ENCODE peak calls at places on chromosome 21, in eight cellular contexts. X is body of pancreas, J is RWPE1, Z is GM20000, P is cardiac fibroblast, S is BE2C, D is LNCaP clone FGC, T is heart left ventricle. N is an unnamed sample.
A peak's percentile ranks its signal among the peaks of the same experiment; 100 is the strongest.

GRCh38 chr21:42583992-42584641 is 69.3 kb upstream of the PDE9A start:
- DNase-seq in X (no peak), J (no peak), Z (no peak), P (no peak), S (no peak), D (no peak), T (no peak), N (no peak)

GRCh38 chr21:41364308-41364707 is 2.5 kb downstream of the MX2 start:
- DNase-seq in X (no peak), J (no peak), Z (no peak), P (no peak), S (no peak), D (no peak), T (no peak), N (no peak)

GRCh38 chr21:46116189-46116845 is 18.4 kb downstream of the COL6A2 start:
- DNase-seq in X (no peak), J (no peak), Z (no peak), P (no peak), S (peak; percentile 11), D (no peak), T (peak; percentile 12), N (peak; percentile 9)

GRCh38 chr21:32137266-32137665 is 141.6 kb downstream of the MIS18A start:
- DNase-seq in X (no peak), J (no peak), Z (no peak), P (no peak), S (no peak), D (no peak), T (no peak), N (no peak)

GRCh38 chr21:17779486-17779885 is 39.7 kb downstream of the C21orf91 start:
- DNase-seq in X (no peak), J (no peak), Z (no peak), P (no peak), S (no peak), D (no peak), T (no peak), N (no peak)

GRCh38 chr21:17988038-17988437 is 168.9 kb upstream of the C21orf91 start:
- DNase-seq in X (no peak), J (no peak), Z (no peak), P (no peak), S (no peak), D (no peak), T (no peak), N (no peak)

GRCh38 chr21:45187646-45188045 is 100.0 kb downstream of the POFUT2 start:
- DNase-seq in X (no peak), J (no peak), Z (no peak), P (peak; percentile 11), S (no peak), D (no peak), T (no peak), N (no peak)

GRCh38 chr21:43598416-43599120 is 60.7 kb downstream of the HSF2BP start:
- DNase-seq in X (no peak), J (no peak), Z (no peak), P (peak; percentile 81), S (no peak), D (no peak), T (no peak), N (no peak)

GRCh38 chr21:45555251-45555556 is 13.0 kb upstream of the SLC19A1 start:
- DNase-seq in X (no peak), J (peak; percentile 16), Z (no peak), P (peak; percentile 58), S (no peak), D (no peak), T (no peak), N (no peak)

GRCh38 chr21:43367296-43367695 is 59.6 kb downstream of the SIK1 start:
- DNase-seq in X (no peak), J (no peak), Z (no peak), P (no peak), S (peak; percentile 50), D (no peak), T (no peak), N (no peak)

GRCh38 chr21:17550671-17551308 is 37.9 kb downstream of the CXADR start:
- DNase-seq in X (no peak), J (no peak), Z (no peak), P (no peak), S (no peak), D (no peak), T (no peak), N (no peak)

GRCh38 chr21:15439726-15440125 is 290.1 kb upstream of the USP25 start:
- DNase-seq in X (no peak), J (no peak), Z (no peak), P (no peak), S (no peak), D (no peak), T (no peak), N (no peak)

GRCh38 chr21:42970946-42971653 is 3.3 kb upstream of the PKNOX1 start:
- DNase-seq in X (no peak), J (no peak), Z (no peak), P (no peak), S (no peak), D (no peak), T (no peak), N (no peak)

GRCh38 chr21:36863260-36863659 is 103.2 kb downstream of the HLCS start:
- DNase-seq in X (no peak), J (no peak), Z (no peak), P (no peak), S (no peak), D (no peak), T (no peak), N (no peak)

GRCh38 chr21:45942011-45942546 is 39.5 kb upstream of the COL6A1 start:
- DNase-seq in X (no peak), J (no peak), Z (no peak), P (no peak), S (no peak), D (no peak), T (no peak), N (no peak)

GRCh38 chr21:44846485-44847260 is 26.8 kb downstream of the PTTG1IP start:
- DNase-seq in X (peak; percentile 37), J (peak; percentile 33), Z (peak; percentile 58), P (peak; percentile 56), S (no peak), D (no peak), T (peak; percentile 51), N (no peak)

GRCh38 chr21:7917729-7918128 is 2603.7 kb upstream of the TPTE start:
- DNase-seq in X (no peak), J (no peak), Z (no peak), P (no peak), S (no peak), D (no peak), T (no peak), N (no peak)

DNA sequence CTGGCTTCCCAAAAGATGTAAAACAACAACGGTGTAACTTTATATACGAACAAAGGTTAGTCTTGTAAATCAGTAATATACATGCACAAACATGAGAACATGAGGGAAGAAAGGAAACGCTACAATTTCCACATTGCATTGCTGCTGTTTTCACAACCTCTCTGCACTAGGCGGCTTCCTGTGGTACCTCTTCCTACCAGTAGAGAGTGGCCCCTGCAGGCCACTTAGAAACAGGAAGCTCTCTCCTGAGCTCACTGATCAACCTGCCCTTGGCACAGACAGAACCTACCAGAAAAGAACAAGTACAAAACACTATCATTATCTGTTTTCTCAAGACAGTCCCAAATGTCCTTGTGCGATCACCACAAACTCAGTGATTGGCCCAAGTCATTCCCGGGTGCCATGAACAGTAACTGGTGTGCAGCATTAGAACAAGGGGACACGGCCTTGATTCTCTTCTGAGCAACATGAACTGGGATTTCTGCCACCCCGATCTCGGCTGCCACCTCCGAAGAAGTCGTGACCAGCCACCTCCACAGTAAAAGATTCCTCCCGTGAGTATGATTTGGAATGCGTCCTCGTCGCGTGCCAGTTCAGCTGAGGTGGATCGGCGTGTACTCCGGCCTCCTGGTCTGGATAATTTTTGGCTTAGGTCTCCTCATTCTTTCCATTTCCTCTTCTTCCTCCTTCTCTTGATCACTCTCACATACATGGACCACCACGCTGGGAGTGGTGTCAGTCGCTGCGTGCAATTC is 5.7 kb upstream of the KCNE1 start:
- DNase-seq in X (no peak), J (no peak), Z (no peak), P (no peak), S (no peak), D (no peak), T (no peak), N (no peak)
- TF ChIP-seq CTCF in X (peak; percentile 14), J (no peak), Z (no peak), P (no peak), S (peak; percentile 24), D (no peak), T (no peak), N (peak; percentile 33)

DNA sequence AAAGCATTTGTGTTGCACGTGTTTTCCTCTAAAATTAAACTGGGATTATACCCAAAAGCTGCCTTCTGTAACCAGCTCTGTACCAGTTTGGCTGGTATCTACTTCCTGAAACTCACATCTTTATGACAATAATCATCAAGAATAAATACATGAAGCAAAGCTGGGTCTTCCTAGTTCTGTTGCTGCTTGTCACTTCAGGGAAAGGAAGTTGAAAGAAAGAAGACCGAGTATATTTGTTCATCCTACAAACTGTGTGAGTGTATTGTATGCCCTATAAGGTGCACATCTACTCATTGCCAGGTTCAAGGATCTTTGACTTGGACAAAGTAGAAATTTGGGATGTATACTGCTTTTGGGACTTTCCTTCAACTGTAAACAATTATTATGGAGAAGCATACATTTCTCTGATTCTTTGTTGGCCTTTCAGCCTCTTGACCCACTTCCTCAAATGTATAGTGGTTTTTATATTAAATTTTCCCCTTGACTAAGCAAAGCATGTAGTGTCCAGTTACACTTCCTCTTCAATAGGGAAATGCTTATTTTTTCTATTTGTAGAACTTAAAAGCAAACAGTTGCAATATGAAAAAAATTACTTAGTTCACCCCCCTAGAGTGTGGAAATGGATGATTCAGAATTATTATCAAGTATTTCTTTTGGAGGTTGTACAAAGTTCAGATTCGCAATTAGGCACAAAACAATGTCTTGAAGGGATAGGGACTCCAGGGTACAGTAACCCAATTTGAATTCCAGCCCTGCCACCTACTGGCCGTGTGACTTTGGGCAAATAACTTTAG is 28.9 kb upstream of the IFNGR2 start:
- DNase-seq in X (peak; percentile 42), J (peak; percentile 42), Z (no peak), P (peak; percentile 88), S (peak; percentile 51), D (peak; percentile 35), T (peak; percentile 57), N (no peak)
- TF ChIP-seq CTCF in X (peak; percentile 64), J (peak; percentile 40), Z (peak; percentile 24), P (peak; percentile 67), S (peak; percentile 83), D (peak; percentile 73), T (peak; percentile 57), N (peak; percentile 54)

DNA sequence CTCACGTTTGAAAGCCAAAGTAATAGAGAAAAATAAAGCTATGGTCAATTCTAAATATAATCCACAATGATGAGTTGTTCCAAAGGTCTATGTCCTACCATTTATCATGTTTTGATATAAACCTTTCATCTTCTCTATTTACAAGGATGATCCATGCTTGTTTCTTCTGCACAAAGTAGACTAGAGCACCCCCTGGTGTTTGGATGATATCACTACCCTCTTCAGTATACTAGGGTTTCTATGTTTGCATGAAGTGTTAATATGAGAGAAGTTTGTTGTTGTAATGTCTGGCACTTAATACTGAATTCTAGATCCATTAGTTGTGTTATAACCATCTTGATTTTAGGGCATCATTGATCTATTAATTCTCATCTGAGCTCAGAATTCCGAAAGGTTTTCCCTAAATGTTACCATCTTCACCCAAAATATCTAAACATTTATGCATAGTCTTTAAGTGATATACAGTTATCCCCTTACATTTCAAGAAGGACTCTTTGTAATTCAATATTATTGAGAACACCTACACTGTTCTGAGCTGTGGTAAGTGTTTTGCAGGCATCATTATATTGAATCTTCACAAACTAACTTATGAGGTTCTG is 21.1 kb downstream of the CLDN8 start:
- DNase-seq in X (no peak), J (peak; percentile 48), Z (peak; percentile 5), P (peak; percentile 58), S (peak; percentile 30), D (peak; percentile 36), T (no peak), N (no peak)
- TF ChIP-seq CTCF in X (peak; percentile 40), J (peak; percentile 66), Z (peak; percentile 15), P (peak; percentile 57), S (peak; percentile 54), D (peak; percentile 61), T (no peak), N (peak; percentile 78)

GRCh38 chr21:27759091-27759659 is 792.3 kb upstream of the ADAMTS5 start:
- DNase-seq in X (peak; percentile 39), J (no peak), Z (no peak), P (no peak), S (peak; percentile 53), D (no peak), T (peak; percentile 23), N (no peak)
- TF ChIP-seq CTCF in X (peak; percentile 42), J (no peak), Z (no peak), P (peak; percentile 58), S (peak; percentile 70), D (peak; percentile 46), T (peak; percentile 28), N (peak; percentile 50)

N was measured in progenitor cell of endocrine pancreas.